ENCODE peak calls at places on chromosome X, in five cellular contexts. One of them, this sample, is unnamed.

GRCh38 chrX:70825366-70825765 is 83.1 kb downstream of the TEX11 start:
- DNase-seq in cardiac muscle cell: no peak
- DNase-seq in Kasumi-1: no peak
- DNase-seq in AG09309: no peak
- DNase-seq in retinal pigment epithelial cell: no peak
- DNase-seq in this sample: no peak

GRCh38 chrX:68720851-68721250 is 73.4 kb downstream of the STARD8 start:
- DNase-seq in Kasumi-1: no peak
- DNase-seq in cardiac muscle cell: no peak
- DNase-seq in retinal pigment epithelial cell: no peak
- DNase-seq in AG09309: no peak
- DNase-seq in this sample: no peak

GRCh38 chrX:130725519-130725918 is 177.5 kb downstream of the ENOX2 start:
- DNase-seq in retinal pigment epithelial cell: no peak
- DNase-seq in AG09309: no peak
- DNase-seq in Kasumi-1: no peak
- DNase-seq in cardiac muscle cell: no peak
- DNase-seq in this sample: no peak

GRCh38 chrX:68652327-68652930 is 5.0 kb downstream of the STARD8 start:
- DNase-seq in cardiac muscle cell: no peak
- DNase-seq in Kasumi-1: no peak
- DNase-seq in retinal pigment epithelial cell: no peak
- DNase-seq in AG09309: no peak
- DNase-seq in this sample: peak; percentile 0

GRCh38 chrX:110531873-110532272 is 173.2 kb downstream of the RTL9 start:
- DNase-seq in retinal pigment epithelial cell: no peak
- DNase-seq in Kasumi-1: no peak
- DNase-seq in AG09309: no peak
- DNase-seq in cardiac muscle cell: no peak
- DNase-seq in this sample: no peak

GRCh38 chrX:9475984-9476383 is 11.1 kb downstream of the TBL1X start:
- DNase-seq in retinal pigment epithelial cell: no peak
- DNase-seq in cardiac muscle cell: no peak
- DNase-seq in Kasumi-1: no peak
- DNase-seq in AG09309: no peak
- DNase-seq in this sample: no peak

GRCh38 chrX:44012484-44013096 is 39.4 kb upstream of the NDP start:
- DNase-seq in Kasumi-1: peak; percentile 74
- DNase-seq in AG09309: peak; percentile 57
- DNase-seq in cardiac muscle cell: peak; percentile 50
- DNase-seq in retinal pigment epithelial cell: no peak
- DNase-seq in this sample: no peak

GRCh38 chrX:141175786-141176185 is 1.1 kb downstream of the LDOC1 start:
- DNase-seq in retinal pigment epithelial cell: no peak
- DNase-seq in cardiac muscle cell: no peak
- DNase-seq in AG09309: no peak
- DNase-seq in Kasumi-1: no peak
- DNase-seq in this sample: no peak

GRCh38 chrX:71017396-71017939 is 50.7 kb downstream of the SNX12 start:
- DNase-seq in Kasumi-1: no peak
- DNase-seq in cardiac muscle cell: peak; percentile 1
- DNase-seq in retinal pigment epithelial cell: peak; percentile 28
- DNase-seq in AG09309: no peak
- DNase-seq in this sample: no peak

GRCh38 chrX:17669891-17670290 is 67.4 kb upstream of the SCML1 start:
- DNase-seq in cardiac muscle cell: no peak
- DNase-seq in Kasumi-1: no peak
- DNase-seq in retinal pigment epithelial cell: no peak
- DNase-seq in AG09309: no peak
- DNase-seq in this sample: no peak

GRCh38 chrX:40434947-40435346 is 145.8 kb upstream of the ATP6AP2 start:
- DNase-seq in cardiac muscle cell: peak; percentile 64
- DNase-seq in Kasumi-1: no peak
- DNase-seq in retinal pigment epithelial cell: no peak
- DNase-seq in AG09309: no peak
- DNase-seq in this sample: no peak

GRCh38 chrX:12065251-12065650 is 73.0 kb upstream of the FRMPD4 start:
- DNase-seq in AG09309: no peak
- DNase-seq in cardiac muscle cell: peak; percentile 59
- DNase-seq in Kasumi-1: no peak
- DNase-seq in retinal pigment epithelial cell: no peak
- DNase-seq in this sample: no peak

GRCh38 chrX:136166221-136166855 is 19.0 kb downstream of the FHL1 start:
- DNase-seq in cardiac muscle cell: peak; percentile 58
- DNase-seq in retinal pigment epithelial cell: no peak
- DNase-seq in Kasumi-1: peak; percentile 11
- DNase-seq in AG09309: peak; percentile 17
- DNase-seq in this sample: no peak

GRCh38 chrX:43870758-43871419 is 11.4 kb downstream of the MAOB start:
- DNase-seq in Kasumi-1: no peak
- DNase-seq in cardiac muscle cell: no peak
- DNase-seq in AG09309: no peak
- DNase-seq in retinal pigment epithelial cell: no peak
- DNase-seq in this sample: no peak

GRCh38 chrX:110316351-110317078 is 1.4 kb downstream of the AMMECR1 start:
- DNase-seq in Kasumi-1: no peak
- DNase-seq in retinal pigment epithelial cell: no peak
- DNase-seq in cardiac muscle cell: peak; percentile 22
- DNase-seq in AG09309: no peak
- DNase-seq in this sample: peak; percentile 29

GRCh38 chrX:150599226-150599625 is 30.8 kb downstream of the MTM1 start:
- DNase-seq in cardiac muscle cell: no peak
- DNase-seq in Kasumi-1: no peak
- DNase-seq in retinal pigment epithelial cell: no peak
- DNase-seq in AG09309: no peak
- DNase-seq in this sample: no peak

GRCh38 chrX:5681159-5681558 is 547.5 kb downstream of the NLGN4X start:
- DNase-seq in AG09309: no peak
- DNase-seq in retinal pigment epithelial cell: no peak
- DNase-seq in Kasumi-1: peak; percentile 2
- DNase-seq in cardiac muscle cell: no peak
- DNase-seq in this sample: peak; percentile 17

GRCh38 chrX:30906726-30907125 is 17.7 kb upstream of the TAB3 start:
- DNase-seq in Kasumi-1: no peak
- DNase-seq in AG09309: no peak
- DNase-seq in cardiac muscle cell: peak; percentile 20
- DNase-seq in retinal pigment epithelial cell: no peak
- DNase-seq in this sample: no peak

GRCh38 chrX:16185725-16186136 is 18.4 kb downstream of the MAGEB17 start:
- DNase-seq in cardiac muscle cell: peak; percentile 65
- DNase-seq in AG09309: peak; percentile 63
- DNase-seq in Kasumi-1: no peak
- DNase-seq in retinal pigment epithelial cell: peak; percentile 50
- DNase-seq in this sample: no peak

GRCh38 chrX:24733111-24733510 is 39.4 kb downstream of the POLA1 start:
- DNase-seq in AG09309: no peak
- DNase-seq in cardiac muscle cell: peak; percentile 13
- DNase-seq in Kasumi-1: no peak
- DNase-seq in retinal pigment epithelial cell: no peak
- DNase-seq in this sample: no peak

GRCh38 chrX:54178100-54178940 is 4.7 kb downstream of the FAM120C start:
- DNase-seq in retinal pigment epithelial cell: peak; percentile 48
- DNase-seq in cardiac muscle cell: peak; percentile 81
- DNase-seq in Kasumi-1: no peak
- DNase-seq in AG09309: peak; percentile 25
- DNase-seq in this sample: no peak

GRCh38 chrX:135086197-135086854 is 34.0 kb downstream of the ETDB start:
- DNase-seq in Kasumi-1: peak; percentile 23
- DNase-seq in retinal pigment epithelial cell: peak; percentile 17
- DNase-seq in AG09309: peak; percentile 20
- DNase-seq in cardiac muscle cell: peak; percentile 69
- DNase-seq in this sample: peak; percentile 69

GRCh38 chrX:5810636-5811035 is 418.0 kb downstream of the NLGN4X start:
- DNase-seq in AG09309: no peak
- DNase-seq in Kasumi-1: no peak
- DNase-seq in retinal pigment epithelial cell: no peak
- DNase-seq in cardiac muscle cell: no peak
- DNase-seq in this sample: no peak

GRCh38 chrX:39903343-39903742 is 194.4 kb downstream of the BCOR start:
- DNase-seq in AG09309: peak; percentile 40
- DNase-seq in cardiac muscle cell: peak; percentile 71
- DNase-seq in retinal pigment epithelial cell: no peak
- DNase-seq in Kasumi-1: no peak
- DNase-seq in this sample: no peak

GRCh38 chrX:8724176-8724757 is 7.7 kb downstream of the ANOS1 start:
- DNase-seq in retinal pigment epithelial cell: no peak
- DNase-seq in AG09309: no peak
- DNase-seq in Kasumi-1: no peak
- DNase-seq in cardiac muscle cell: peak; percentile 47
- DNase-seq in this sample: no peak

GRCh38 chrX:105999294-105999693 is 39.2 kb downstream of the SERPINA7 start:
- DNase-seq in cardiac muscle cell: no peak
- DNase-seq in retinal pigment epithelial cell: no peak
- DNase-seq in Kasumi-1: no peak
- DNase-seq in AG09309: no peak
- DNase-seq in this sample: no peak

GRCh38 chrX:53048169-53049126 is at the start of gene GPR173:
- DNase-seq in cardiac muscle cell: peak; percentile 79
- DNase-seq in AG09309: peak; percentile 11
- DNase-seq in retinal pigment epithelial cell: peak; percentile 14
- DNase-seq in Kasumi-1: no peak
- DNase-seq in this sample: peak; percentile 69

GRCh38 chrX:72255445-72255844 is 16.6 kb upstream of the ERCC6L start:
- DNase-seq in AG09309: no peak
- DNase-seq in retinal pigment epithelial cell: no peak
- DNase-seq in Kasumi-1: no peak
- DNase-seq in cardiac muscle cell: no peak
- DNase-seq in this sample: no peak

GRCh38 chrX:69361286-69361926 is 142.7 kb upstream of the NALF2 start:
- DNase-seq in Kasumi-1: no peak
- DNase-seq in cardiac muscle cell: peak; percentile 70
- DNase-seq in AG09309: peak; percentile 40
- DNase-seq in retinal pigment epithelial cell: no peak
- DNase-seq in this sample: no peak

GRCh38 chrX:87941841-87942240 is 424.2 kb downstream of the KLHL4 start:
- DNase-seq in AG09309: no peak
- DNase-seq in Kasumi-1: peak; percentile 12
- DNase-seq in cardiac muscle cell: no peak
- DNase-seq in retinal pigment epithelial cell: no peak
- DNase-seq in this sample: no peak

GRCh38 chrX:137195991-137196390 is 162.2 kb upstream of the GPR101 start:
- DNase-seq in Kasumi-1: no peak
- DNase-seq in AG09309: no peak
- DNase-seq in cardiac muscle cell: peak; percentile 0
- DNase-seq in retinal pigment epithelial cell: no peak
- DNase-seq in this sample: peak; percentile 81

GRCh38 chrX:100083146-100083715 is 326.8 kb downstream of the PCDH19 start:
- DNase-seq in AG09309: no peak
- DNase-seq in Kasumi-1: no peak
- DNase-seq in retinal pigment epithelial cell: no peak
- DNase-seq in cardiac muscle cell: no peak
- DNase-seq in this sample: no peak

GRCh38 chrX:150566734-150567182 is 1.7 kb upstream of the MTM1 start:
- DNase-seq in retinal pigment epithelial cell: no peak
- DNase-seq in AG09309: no peak
- DNase-seq in Kasumi-1: no peak
- DNase-seq in cardiac muscle cell: no peak
- DNase-seq in this sample: no peak

GRCh38 chrX:13778916-13779315 is 38.0 kb downstream of the GPM6B start:
- DNase-seq in cardiac muscle cell: peak; percentile 72
- DNase-seq in retinal pigment epithelial cell: no peak
- DNase-seq in Kasumi-1: no peak
- DNase-seq in AG09309: no peak
- DNase-seq in this sample: no peak

GRCh38 chrX:122241959-122242358 is 942.1 kb upstream of the GRIA3 start:
- DNase-seq in AG09309: no peak
- DNase-seq in cardiac muscle cell: no peak
- DNase-seq in Kasumi-1: no peak
- DNase-seq in retinal pigment epithelial cell: no peak
- DNase-seq in this sample: no peak

GRCh38 chrX:40947276-40947675 is 138.0 kb upstream of the USP9X start:
- DNase-seq in AG09309: no peak
- DNase-seq in retinal pigment epithelial cell: no peak
- DNase-seq in cardiac muscle cell: peak; percentile 66
- DNase-seq in Kasumi-1: no peak
- DNase-seq in this sample: no peak

GRCh38 chrX:153245288-153245731 is 66.2 kb downstream of the MAGEA1 start:
- DNase-seq in retinal pigment epithelial cell: peak; percentile 55
- DNase-seq in AG09309: no peak
- DNase-seq in cardiac muscle cell: no peak
- DNase-seq in Kasumi-1: no peak
- DNase-seq in this sample: no peak

This sample was measured in cerebellar cortex.